ENCODE peak calls at places on chromosome 20, in six cellular contexts. R, A, D, G, P and X are unnamed samples.
A peak's percentile ranks its signal among the peaks of the same experiment; 100 is the strongest.

GRCh38 chr20:46625875-46626373 is 25.3 kb downstream of the SLC13A3 start:
- DNase-seq in P (no peak), R (no peak), G (no peak), D (no peak), A (no peak), X (no peak)

GRCh38 chr20:49115565-49115964 is 69.5 kb downstream of the CSE1L start:
- DNase-seq in G (no peak), P (no peak), D (no peak), R (no peak), A (no peak), X (no peak)

GRCh38 chr20:62603021-62603906 is 39.0 kb upstream of the SLCO4A1 start:
- DNase-seq in A (no peak), D (no peak), G (no peak), P (no peak), R (peak; percentile 77), X (peak; percentile 79)

GRCh38 chr20:38729767-38730166 is 5.5 kb downstream of the SLC32A1 start:
- DNase-seq in A (no peak), D (no peak), R (no peak), G (no peak), P (no peak), X (no peak)

GRCh38 chr20:60984666-60985065 is 267.4 kb upstream of the CDH4 start:
- DNase-seq in R (no peak), D (no peak), P (no peak), G (no peak), A (no peak), X (no peak)

GRCh38 chr20:9319687-9320384 is 194.6 kb upstream of the LAMP5 start:
- DNase-seq in D (no peak), A (no peak), P (no peak), G (no peak), R (no peak), X (no peak)

GRCh38 chr20:18057994-18058349 is 256 bp upstream of the OVOL2 start:
- DNase-seq in P (no peak), A (no peak), D (no peak), G (no peak), R (no peak), X (no peak)

GRCh38 chr20:51413753-51414323 is 128.7 kb downstream of the NFATC2 start:
- DNase-seq in R (no peak), P (no peak), D (no peak), G (no peak), A (no peak), X (no peak)

GRCh38 chr20:63453029-63453523 is 19.4 kb downstream of the KCNQ2 start:
- DNase-seq in A (no peak), G (no peak), D (no peak), R (peak; percentile 44), P (no peak), X (no peak)

GRCh38 chr20:35663813-35664543 is 722 bp downstream of the CPNE1 start:
- DNase-seq in R (peak; percentile 62), G (peak; percentile 46), P (peak; percentile 33), D (peak; percentile 42), A (peak; percentile 33), X (peak; percentile 39)

GRCh38 chr20:3101737-3102574 is 17.4 kb upstream of the AVP start:
- DNase-seq in P (no peak), A (peak; percentile 26), D (no peak), R (peak; percentile 80), G (peak; percentile 26), X (peak; percentile 38)

GRCh38 chr20:59812286-59813125 is 120.9 kb downstream of the SYCP2 start:
- DNase-seq in D (no peak), A (no peak), G (no peak), R (no peak), P (no peak), X (no peak)

GRCh38 chr20:18719426-18719825 is 94.2 kb upstream of the SCP2D1 start:
- DNase-seq in A (no peak), P (no peak), R (no peak), D (no peak), G (no peak), X (no peak)

GRCh38 chr20:25012616-25013189 is 20.2 kb upstream of the APMAP start:
- DNase-seq in A (no peak), P (no peak), R (no peak), D (no peak), G (no peak), X (no peak)

GRCh38 chr20:52054123-52054522 is 137.5 kb downstream of the ZFP64 start:
- DNase-seq in D (no peak), A (no peak), G (no peak), P (no peak), R (no peak), X (no peak)